ENCODE peak calls at places on chromosomes 11 and 22, in four cellular contexts. J, P, K and R are unnamed samples.
A peak's percentile ranks its signal among the peaks of the same experiment; 100 is the strongest.

GRCh38 chr11:14908214-14908880 is 16.3 kb upstream of the CYP2R1 start:
- DNase-seq in P (peak; percentile 6), K (no peak), J (no peak), R (peak; percentile 41)

GRCh38 chr11:118834428-118835028 is 43.6 kb upstream of the DDX6 start:
- DNase-seq in K (no peak), J (no peak), P (no peak), R (no peak)

GRCh38 chr11:131685206-131685605 is 314.8 kb downstream of the NTM start:
- DNase-seq in K (no peak), P (no peak), J (no peak), R (no peak)

GRCh38 chr11:106706355-106706754 is 311.9 kb downstream of the GUCY1A2 start:
- DNase-seq in P (no peak), J (no peak), K (no peak), R (peak; percentile 83)

GRCh38 chr11:131924446-131925240 is 554.2 kb downstream of the NTM start:
- DNase-seq in J (no peak), K (no peak), P (no peak), R (peak; percentile 76)

GRCh38 chr11:60175860-60176275 is 7.0 kb downstream of the MS4A6A start:
- DNase-seq in K (no peak), P (no peak), J (no peak), R (no peak)

GRCh38 chr11:10379871-10380568 is 75.0 kb upstream of the AMPD3 start:
- DNase-seq in P (no peak), J (no peak), K (no peak), R (no peak)

GRCh38 chr11:65637794-65638317 is at the start of gene SIPA1:
- DNase-seq in J (peak; percentile 75), K (peak; percentile 67), P (peak; percentile 67), R (peak; percentile 96)

GRCh38 chr22:36871669-36872081 is 10.9 kb downstream of the NCF4 start:
- DNase-seq in J (no peak), P (no peak), K (no peak), R (no peak)

GRCh38 chr11:82906236-82906635 is 4.7 kb downstream of the DDIAS start:
- DNase-seq in J (no peak), P (no peak), K (no peak), R (peak; percentile 55)

GRCh38 chr22:27438271-27438980 is 363.1 kb downstream of the MN1 start:
- DNase-seq in J (no peak), P (no peak), K (no peak), R (peak; percentile 49)

GRCh38 chr22:20494978-20495860 is at the start of gene KLHL22:
- DNase-seq in P (peak; percentile 27), J (no peak), K (no peak), R (peak; percentile 53)

GRCh38 chr11:77467993-77468392 is 5.9 kb downstream of the PAK1 start:
- DNase-seq in J (no peak), P (no peak), K (no peak), R (no peak)

GRCh38 chr11:9260182-9261146 is 4.7 kb downstream of the DENND5A start:
- DNase-seq in J (no peak), P (no peak), K (no peak), R (no peak)

GRCh38 chr11:68659158-68659921 is 25.0 kb upstream of the GAL start:
- DNase-seq in J (no peak), K (no peak), P (no peak), R (peak; percentile 98)

GRCh38 chr11:128629516-128630106 is 42.3 kb upstream of the ETS1 start:
- DNase-seq in P (no peak), J (no peak), K (no peak), R (no peak)

GRCh38 chr11:111557425-111558111 is 17.0 kb downstream of the LAYN start:
- DNase-seq in K (no peak), J (no peak), P (no peak), R (peak; percentile 95)

GRCh38 chr11:128582496-128583366 is 4.6 kb downstream of the ETS1 start:
- DNase-seq in J (no peak), K (no peak), P (no peak), R (peak; percentile 95)

GRCh38 chr11:2797741-2798361 is 87.7 kb downstream of the CDKN1C start:
- DNase-seq in J (no peak), P (no peak), K (no peak), R (no peak)

GRCh38 chr22:41908409-41909289 is 6.2 kb downstream of the SHISA8 start:
- DNase-seq in J (no peak), P (no peak), K (no peak), R (no peak)

GRCh38 chr11:134592391-134592990 is 180.4 kb upstream of the B3GAT1 start:
- DNase-seq in J (peak; percentile 38), K (peak; percentile 57), P (no peak), R (no peak)

GRCh38 chr11:102305352-102306047 is 11.8 kb upstream of the BIRC3 start:
- DNase-seq in K (no peak), J (no peak), P (no peak), R (no peak)

GRCh38 chr11:122951231-122951630 is 30.4 kb downstream of the BSX start:
- DNase-seq in J (no peak), K (no peak), P (no peak), R (no peak)

GRCh38 chr11:122910775-122911174 is 28.2 kb downstream of the JHY start:
- DNase-seq in J (no peak), K (no peak), P (no peak), R (peak; percentile 20)

GRCh38 chr22:22944268-22944985 is 56.8 kb downstream of the IGLL5 start:
- DNase-seq in J (no peak), P (no peak), K (no peak), R (no peak)

GRCh38 chr11:61769946-61770683 is 17.7 kb downstream of the MYRF start:
- DNase-seq in K (no peak), P (no peak), J (no peak), R (no peak)

GRCh38 chr11:95891423-95892177 is 32.3 kb downstream of the MTMR2 start:
- DNase-seq in P (no peak), J (no peak), K (no peak), R (peak; percentile 75)

GRCh38 chr22:17579535-17579981 is 16.3 kb downstream of the SLC25A18 start:
- DNase-seq in J (no peak), P (no peak), K (no peak), R (no peak)

GRCh38 chr22:38758276-38758945 is 2.6 kb upstream of the SUN2 start:
- DNase-seq in J (peak; percentile 67), K (peak; percentile 63), P (peak; percentile 76), R (no peak)

GRCh38 chr22:35842954-35843353 is 125.3 kb downstream of the APOL5 start:
- DNase-seq in P (no peak), J (no peak), K (no peak), R (peak; percentile 43)

GRCh38 chr11:73995247-73995646 is 12.6 kb upstream of the UCP2 start:
- DNase-seq in K (no peak), J (no peak), P (no peak), R (no peak)

GRCh38 chr11:128341280-128341679 is 246.1 kb downstream of the ETS1 start:
- DNase-seq in K (no peak), P (peak; percentile 70), J (no peak), R (no peak)